ENCODE peak calls at places on chromosomes 16 and 17, in six cellular contexts. B, M, V, O, X and F are unnamed samples.

GRCh38 chr16:82260212-82260795 is 90.3 kb upstream of the MPHOSPH6 start:
- DNase-seq in B (no peak), M (no peak), V (no peak), O (no peak), X (no peak), F (no peak)

GRCh38 chr16:28865289-28865688 is 1.6 kb downstream of the SH2B1 start:
- DNase-seq in B (no peak), M (no peak), V (no peak), O (no peak), X (no peak), F (no peak)

GRCh38 chr17:6632530-6632929 is 8.0 kb downstream of the KIAA0753 start:
- DNase-seq in B (no peak), M (no peak), V (no peak), O (no peak), X (no peak), F (no peak)

GRCh38 chr16:47463771-47464624 is 2.9 kb downstream of the PHKB start:
- DNase-seq in B (no peak), M (no peak), V (no peak), O (no peak), X (no peak), F (no peak)

GRCh38 chr16:703406-703805 is 2.2 kb downstream of the FBXL16 start:
- DNase-seq in B (no peak), M (no peak), V (no peak), O (no peak), X (no peak), F (no peak)

GRCh38 chr17:16504974-16505373 is 13.0 kb upstream of the LRRC75A start:
- DNase-seq in B (no peak), M (no peak), V (no peak), O (no peak), X (no peak), F (no peak)

GRCh38 chr16:5461141-5461540 is 363.5 kb upstream of the EEF2KMT start:
- DNase-seq in B (no peak), M (no peak), V (no peak), O (no peak), X (no peak), F (no peak)

GRCh38 chr17:54372071-54372720 is 528.5 kb upstream of the TOM1L1 start:
- DNase-seq in B (no peak), M (no peak), V (peak), O (no peak), X (no peak), F (peak)

GRCh38 chr17:41524261-41524660 is 3.8 kb downstream of the KRT19 start:
- DNase-seq in B (no peak), M (no peak), V (no peak), O (no peak), X (no peak), F (no peak)

GRCh38 chr16:69865701-69866100 is 85.4 kb upstream of the CLEC18A start:
- DNase-seq in B (no peak), M (no peak), V (peak), O (no peak), X (no peak), F (no peak)

GRCh38 chr17:49022391-49022941 is 25.3 kb downstream of the IGF2BP1 start:
- DNase-seq in B (no peak), M (no peak), V (peak), O (no peak), X (no peak), F (peak)

GRCh38 chr17:4908301-4908700 is 5.4 kb upstream of the CHRNE start:
- DNase-seq in B (no peak), M (no peak), V (peak), O (no peak), X (no peak), F (no peak)